ENCODE peak calls at places on chromosomes 7 and 10, in eight cellular contexts. L is heart right ventricle, E is PC-9, W is pancreas, A is right lobe of liver, J is body of pancreas, X is colonic mucosa, N is endodermal cell. I is an unnamed sample. For H3K4me1, the result is how much of the 10 kb centered on the place peaks cover.

GRCh38 chr10:100887761-100888296 is 24.9 kb upstream of the SLF2 start:
- DNase-seq in X (no peak), J (no peak), E (no peak), W (no peak), N (peak), L (no peak), A (peak), I (no peak)

GRCh38 chr7:12403287-12404181 is at the start of gene VWDE:
- DNase-seq in X (peak), A (no peak), J (peak), L (no peak), E (peak), W (peak), N (peak), I (peak)

GRCh38 chr10:72273410-72274212 is at the start of gene DDIT4:
- DNase-seq in X (peak), J (peak), E (peak), W (peak), N (peak), A (peak), L (peak), I (peak)

GRCh38 chr10:75972494-75973276 is 541.3 kb downstream of the LRMDA start:
- DNase-seq in J (peak), E (no peak), L (no peak), W (no peak), N (no peak), A (no peak), X (no peak), I (no peak)

GRCh38 chr10:117537436-117537903 is 5.1 kb upstream of the EMX2 start:
- DNase-seq in N (peak), L (no peak), W (no peak), X (no peak), A (no peak), E (no peak), J (no peak), I (no peak)

GRCh38 chr7:1283941-1284742 is 51.5 kb downstream of the UNCX start:
- DNase-seq in E (no peak), N (no peak), A (no peak), L (no peak), J (no peak), X (no peak), W (no peak), I (no peak)

GRCh38 chr7:10793995-10794780 is 179.5 kb upstream of the PHF14 start:
- DNase-seq in L (no peak), J (no peak), X (no peak), W (no peak), A (no peak), E (no peak), N (no peak), I (no peak)

GRCh38 chr10:28331821-28332220 is 29.0 kb upstream of the MPP7 start:
- DNase-seq in N (no peak), E (no peak), A (no peak), L (no peak), W (no peak), J (peak), X (no peak), I (no peak)

GRCh38 chr7:115831371-115831770 is 199.2 kb downstream of the TFEC start:
- DNase-seq in X (no peak), N (no peak), L (no peak), E (no peak), A (no peak), W (no peak), J (no peak), I (no peak)

GRCh38 chr10:47404446-47404845 is 20.4 kb upstream of the ZNF488 start:
- DNase-seq in L (no peak), N (peak), W (no peak), E (no peak), A (no peak), X (no peak), J (no peak), I (no peak)

GRCh38 chr10:47406548-47406869 is 22.4 kb upstream of the ZNF488 start:
- DNase-seq in E (no peak), A (no peak), X (no peak), W (no peak), N (no peak), L (no peak), J (no peak), I (no peak)

GRCh38 chr10:47403401-47404318 is 19.6 kb upstream of the ZNF488 start:
- DNase-seq in X (no peak), E (no peak), N (peak), W (no peak), A (no peak), J (no peak), L (no peak), I (peak)

GRCh38 chr10:47405829-47406547 is 21.9 kb upstream of the ZNF488 start:
- DNase-seq in L (no peak), J (no peak), E (peak), X (no peak), W (no peak), A (no peak), N (no peak), I (no peak)

DNA sequence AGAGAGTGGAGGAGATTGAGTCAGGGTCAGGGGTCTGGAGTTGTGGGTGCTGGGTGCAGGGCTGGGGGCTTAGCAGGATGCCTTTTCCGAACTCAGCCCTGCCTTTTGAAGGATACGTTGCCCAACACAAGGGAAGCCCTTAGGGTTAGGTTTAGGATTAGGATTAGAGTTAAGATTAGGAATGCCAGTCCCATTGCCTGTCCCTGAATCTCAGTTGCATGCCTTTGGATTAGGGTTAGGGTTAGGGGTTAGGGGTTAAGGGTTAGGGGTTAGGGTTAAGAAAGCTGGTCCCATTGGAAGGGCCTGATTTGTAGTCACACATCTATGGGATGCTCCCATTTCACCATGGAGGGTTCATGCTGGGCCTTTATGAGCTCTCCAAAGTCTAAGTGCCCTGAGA is 20.8 kb upstream of the ZNF488 start:
- DNase-seq in X (no peak), N (no peak), E (no peak), J (no peak), A (no peak), W (no peak), L (no peak), I (no peak)
- H3K4me1 ChIP-seq in X (under half), N (under half), E (half or more), J (under half), A (under half), W (under half), L (under half), I (under half)

GRCh38 chr7:99472561-99473314 is at the start of gene ZNF789:
- DNase-seq in X (peak), N (peak), L (peak), J (peak), E (peak), W (peak), A (peak), I (peak)
- H3K4me1 ChIP-seq in X (under half), N (under half), L (under half), J (under half), E (under half), W (under half), A (under half), I (under half)

GRCh38 chr10:86153751-86154150 is 212.8 kb downstream of the GRID1 start:
- DNase-seq in L (no peak), J (no peak), E (no peak), A (no peak), N (no peak), W (no peak), X (no peak), I (no peak)

GRCh38 chr10:86151613-86152012 is 215.0 kb downstream of the GRID1 start:
- DNase-seq in W (no peak), E (no peak), X (no peak), J (no peak), N (no peak), L (no peak), A (no peak), I (no peak)

GRCh38 chr10:86152354-86152753 is 214.2 kb downstream of the GRID1 start:
- DNase-seq in J (no peak), X (no peak), N (no peak), W (no peak), E (no peak), L (no peak), A (no peak), I (no peak)

GRCh38 chr10:86152911-86153310 is 213.7 kb downstream of the GRID1 start:
- DNase-seq in X (no peak), W (no peak), A (no peak), N (no peak), J (no peak), L (no peak), E (no peak), I (no peak)

DNA sequence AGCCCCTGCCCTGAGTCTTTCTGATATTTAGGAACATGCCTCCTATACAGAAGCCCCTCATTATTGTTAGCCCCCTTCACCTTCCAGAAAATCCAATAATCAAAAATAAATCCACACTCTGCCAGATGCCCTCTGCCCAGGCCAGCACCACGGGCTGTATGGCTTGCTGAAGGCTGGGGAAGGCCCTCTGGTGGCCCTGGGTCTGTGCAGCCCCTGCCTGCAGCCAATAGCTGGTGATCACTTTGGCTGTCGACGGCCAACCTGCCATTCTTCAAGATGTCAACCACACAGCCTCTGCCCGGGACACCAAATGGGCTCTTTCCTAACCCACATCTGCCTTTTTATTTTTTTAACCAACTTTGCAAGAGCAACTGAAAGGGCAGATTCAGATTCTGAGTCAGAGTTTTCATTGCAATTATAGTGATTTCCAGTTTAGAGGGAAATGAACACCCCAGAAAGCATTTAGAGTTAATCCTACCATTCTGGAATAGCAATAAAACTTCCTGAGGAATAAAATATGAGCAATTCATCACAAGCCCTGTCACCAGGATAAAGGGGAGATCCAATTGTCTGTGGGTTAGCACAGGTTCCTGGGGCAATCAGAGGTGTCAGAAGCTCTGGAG is 211.4 kb downstream of the GRID1 start:
- DNase-seq in J (no peak), L (no peak), E (no peak), X (no peak), N (peak), A (no peak), W (no peak), I (no peak)
- H3K4me1 ChIP-seq in J (under half), L (under half), E (under half), X (under half), N (under half), A (under half), W (under half), I (under half)

GRCh38 chr10:114363745-114364460 is 40.4 kb downstream of the AFAP1L2 start:
- DNase-seq in J (no peak), L (no peak), A (no peak), N (no peak), E (no peak), X (no peak), W (no peak), I (no peak)
- H3K4me1 ChIP-seq in J (under half), L (under half), A (under half), N (under half), E (under half), X (under half), W (under half), I (under half)

GRCh38 chr10:97883092-97883485 is 33.4 kb downstream of the GOLGA7B start:
- DNase-seq in L (no peak), X (no peak), N (no peak), A (no peak), E (no peak), J (no peak), W (no peak), I (no peak)

GRCh38 chr10:97888134-97888533 is 38.5 kb downstream of the GOLGA7B start:
- DNase-seq in X (no peak), W (no peak), E (no peak), A (no peak), L (no peak), J (no peak), N (no peak), I (no peak)

GRCh38 chr10:97888641-97889262 is 39.1 kb downstream of the GOLGA7B start:
- DNase-seq in J (peak), W (peak), N (peak), A (no peak), E (peak), L (no peak), X (no peak), I (peak)

GRCh38 chr10:97887399-97887798 is 37.8 kb downstream of the GOLGA7B start:
- DNase-seq in X (no peak), W (no peak), L (no peak), J (no peak), A (no peak), E (peak), N (no peak), I (no peak)

GRCh38 chr10:97886264-97886663 is 36.6 kb downstream of the GOLGA7B start:
- DNase-seq in X (no peak), N (no peak), W (no peak), A (no peak), L (no peak), J (no peak), E (no peak), I (no peak)
- H3K4me1 ChIP-seq in X (under half), N (under half), W (under half), A (under half), L (under half), J (under half), E (half or more), I (under half)